ENCODE peak calls at places on chromosomes 16 and 17, in five cellular contexts. I is H1, V is K562, Y is GM12892, F is GM12878. H is an unnamed sample.

GRCh38 chr16:56569971-56570370 is 5.1 kb downstream of the MT4 start:
- DNase-seq in I (no peak), V (no peak), Y (no peak), F (no peak), H (no peak)

GRCh38 chr17:50117202-50118040 is 12.5 kb downstream of the SAMD14 start:
- DNase-seq in I (peak; percentile 83), V (peak; percentile 83), Y (peak; percentile 58), F (no peak), H (peak; percentile 78)

GRCh38 chr16:57016831-57017230 is 27.5 kb downstream of the NLRC5 start:
- DNase-seq in I (no peak), V (no peak), Y (no peak), F (no peak), H (no peak)

GRCh38 chr17:82655523-82655922 is 7.3 kb upstream of the WDR45B start:
- DNase-seq in I (no peak), V (no peak), Y (no peak), F (no peak), H (no peak)

GRCh38 chr17:57946798-57947358 is 8.3 kb downstream of the CUEDC1 start:
- DNase-seq in I (no peak), V (peak; percentile 46), Y (peak; percentile 69), F (peak; percentile 73), H (peak; percentile 69)

GRCh38 chr16:48537275-48537674 is 72.7 kb downstream of the N4BP1 start:
- DNase-seq in I (peak; percentile 41), V (no peak), Y (no peak), F (no peak), H (no peak)

GRCh38 chr16:23843143-23843542 is 7.4 kb downstream of the PRKCB start:
- DNase-seq in I (no peak), V (no peak), Y (no peak), F (no peak), H (no peak)

GRCh38 chr17:40563371-40564052 is 1.8 kb downstream of the CCR7 start:
- DNase-seq in I (no peak), V (no peak), Y (no peak), F (no peak), H (no peak)

GRCh38 chr17:77894126-77894956 is 64.2 kb upstream of the TNRC6C start:
- DNase-seq in I (no peak), V (no peak), Y (no peak), F (no peak), H (no peak)

GRCh38 chr17:73352261-73352660 is 40.5 kb upstream of the CDC42EP4 start:
- DNase-seq in I (no peak), V (no peak), Y (no peak), F (no peak), H (no peak)

GRCh38 chr16:27748868-27749546 is 199.1 kb downstream of the KATNIP start:
- DNase-seq in I (no peak), V (peak; percentile 85), Y (peak; percentile 56), F (peak; percentile 1), H (peak; percentile 80)

GRCh38 chr16:20359997-20360396 is 7.5 kb upstream of the UMOD start:
- DNase-seq in I (peak; percentile 59), V (peak; percentile 33), Y (no peak), F (no peak), H (no peak)

GRCh38 chr16:49854227-49855203 is 1.4 kb downstream of the ZNF423 start:
- DNase-seq in I (no peak), V (no peak), Y (no peak), F (no peak), H (no peak)

GRCh38 chr16:17520567-17520966 is 49.8 kb upstream of the XYLT1 start:
- DNase-seq in I (no peak), V (no peak), Y (no peak), F (no peak), H (no peak)

GRCh38 chr17:58666858-58667267 is 25.0 kb downstream of the TEX14 start:
- DNase-seq in I (no peak), V (peak; percentile 95), Y (no peak), F (no peak), H (no peak)

DNA sequence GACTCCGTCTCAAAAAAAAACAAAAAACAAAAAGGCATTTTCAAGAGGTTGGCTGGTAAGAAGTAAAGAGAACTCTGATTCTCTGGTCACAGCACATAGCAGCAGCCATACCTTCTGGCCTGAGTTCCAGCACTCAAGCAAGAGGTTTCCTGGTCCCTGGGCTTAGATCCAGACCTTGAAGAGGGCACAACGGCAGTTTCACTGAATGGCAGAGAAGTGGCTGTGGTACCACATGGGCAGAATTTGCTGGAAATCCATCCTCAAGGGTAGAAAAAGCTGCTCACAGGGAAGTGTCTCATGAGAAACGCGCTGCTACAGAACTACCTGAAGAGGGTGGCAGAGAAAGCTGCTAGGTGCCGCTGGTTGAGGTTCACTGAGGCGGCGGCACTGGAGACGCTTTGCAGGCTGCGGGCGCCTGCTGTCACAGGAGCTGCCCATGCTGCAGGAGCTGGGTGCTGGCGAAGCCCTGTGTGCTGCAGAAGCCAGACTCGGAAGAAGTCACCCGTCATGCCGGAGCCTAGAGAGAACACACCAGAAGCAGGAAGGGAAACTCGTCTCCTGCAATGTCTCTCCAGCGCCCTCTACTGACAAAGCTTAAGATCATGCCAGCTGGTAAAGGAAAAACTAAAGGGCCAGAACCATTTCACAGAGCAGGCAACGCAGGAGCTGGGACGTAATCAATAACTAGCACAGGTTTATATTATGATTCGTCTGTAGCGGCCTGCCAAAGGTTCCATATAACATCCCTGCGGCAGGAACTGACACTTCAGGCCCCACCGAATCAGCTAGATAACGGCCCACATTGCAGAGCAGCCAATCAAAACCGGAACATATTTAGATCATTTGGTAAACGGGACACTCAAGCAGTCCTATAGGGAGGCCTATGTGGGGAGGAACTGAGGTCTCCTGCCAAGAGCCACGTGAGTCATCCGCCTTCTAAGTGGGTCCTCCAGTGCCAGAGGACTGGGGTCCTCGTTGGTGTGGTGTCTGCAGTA is 5.4 kb upstream of the ZNF213 start:
- DNase-seq in I (peak; percentile 81), V (peak; percentile 91), Y (peak; percentile 30), F (no peak), H (no peak)
- TF ChIP-seq POLR2A in I (peak; percentile 69), V (peak; percentile 62), Y (peak; percentile 60), F (peak; percentile 72), H (peak; percentile 35)

GRCh38 chr17:75124041-75124818 is 7.3 kb downstream of the NT5C start:
- DNase-seq in I (no peak), V (peak; percentile 91), Y (no peak), F (no peak), H (no peak)
- TF ChIP-seq POLR2AphosphoS5 in I (no peak), V (peak; percentile 51), Y (no peak), F (no peak), H (no peak)

GRCh38 chr16:2786061-2786825 is 1.1 kb downstream of the PRSS33 start:
- DNase-seq in I (no peak), V (no peak), Y (no peak), F (no peak), H (no peak)
- TF ChIP-seq TAF1 in I (no peak), V (no peak), Y (no peak), F (no peak), H (no peak)

GRCh38 chr16:14485811-14486519 is 144.1 kb downstream of the PARN start:
- DNase-seq in I (no peak), V (no peak), Y (no peak), F (no peak), H (no peak)
- TF ChIP-seq POLR2A in I (no peak), V (no peak), Y (no peak), F (no peak), H (no peak)

GRCh38 chr16:12567602-12568001 is 236.1 kb downstream of the CPPED1 start:
- DNase-seq in I (no peak), V (no peak), Y (no peak), F (no peak), H (no peak)

GRCh38 chr16:12569061-12569460 is 234.6 kb downstream of the CPPED1 start:
- DNase-seq in I (no peak), V (no peak), Y (no peak), F (no peak), H (no peak)

GRCh38 chr16:12570046-12570618 is 233.6 kb downstream of the CPPED1 start:
- DNase-seq in I (no peak), V (no peak), Y (no peak), F (no peak), H (no peak)

GRCh38 chr16:12568438-12568837 is 235.2 kb downstream of the CPPED1 start:
- DNase-seq in I (no peak), V (no peak), Y (no peak), F (no peak), H (no peak)

DNA sequence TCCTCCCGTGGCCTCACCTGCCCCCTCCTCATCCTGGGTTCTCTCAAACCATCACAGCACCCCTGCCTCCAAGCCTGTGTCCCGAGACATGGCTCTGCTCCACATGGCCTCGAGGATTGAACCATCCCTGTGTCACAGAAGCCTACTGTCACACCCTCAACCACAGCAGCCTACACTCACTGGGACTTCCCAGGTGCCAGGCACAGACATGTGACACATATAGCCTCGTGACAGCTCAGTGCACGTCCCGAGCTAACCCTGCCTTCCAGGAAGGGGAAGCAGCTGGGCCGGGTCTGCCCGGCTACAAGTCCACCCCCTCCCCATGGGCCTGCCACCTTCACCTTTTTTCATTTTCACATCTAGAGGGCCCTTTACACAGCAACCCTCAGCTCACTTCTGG is 238.3 kb downstream of the CPPED1 start:
- DNase-seq in I (no peak), V (no peak), Y (no peak), F (no peak), H (no peak)
- TF ChIP-seq POLR2AphosphoS5 in I (no peak), V (no peak), Y (no peak), F (no peak), H (no peak)

DNA sequence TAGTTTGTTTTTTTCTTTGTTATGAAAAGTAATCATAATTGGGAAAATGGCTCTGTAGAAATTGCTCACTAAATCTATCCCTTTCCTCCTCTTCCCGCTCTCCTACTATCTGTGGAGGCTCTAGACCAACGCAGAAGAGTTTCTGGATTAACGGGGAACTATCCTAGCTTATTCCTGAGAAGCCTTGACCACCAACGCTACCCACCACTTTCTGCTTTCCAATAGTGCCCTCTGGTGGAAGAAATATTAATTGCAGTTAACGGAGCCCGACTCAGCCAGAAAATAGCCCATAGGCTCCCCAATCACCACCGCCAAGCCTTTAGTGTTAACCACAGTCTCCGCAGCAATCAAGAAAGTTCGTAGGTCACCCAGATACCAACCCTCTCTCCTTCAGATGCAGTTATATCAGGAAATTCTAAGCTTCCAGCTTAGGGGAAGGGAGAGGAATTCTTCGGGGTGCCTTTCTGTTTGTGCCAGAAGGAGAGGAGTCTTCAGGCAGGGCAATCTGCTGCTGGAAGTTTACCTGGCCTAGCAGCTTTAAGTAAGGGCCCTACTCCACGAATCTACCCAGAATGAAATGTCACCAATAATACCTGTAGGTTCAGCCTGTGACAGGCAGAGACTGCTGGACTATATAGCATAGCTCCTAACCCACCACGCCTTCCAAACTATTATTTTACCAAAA is 23.0 kb upstream of the NSRP1 start:
- DNase-seq in I (peak; percentile 81), V (peak; percentile 75), Y (peak; percentile 39), F (peak; percentile 32), H (peak; percentile 51)
- TF ChIP-seq TAF1 in I (no peak), V (no peak), Y (no peak), F (no peak), H (no peak)

GRCh38 chr16:69396187-69397061 is 10.6 kb upstream of the TERF2 start:
- DNase-seq in I (peak; percentile 80), V (peak; percentile 89), Y (no peak), F (peak; percentile 45), H (no peak)
- TF ChIP-seq POLR2A in I (no peak), V (no peak), Y (no peak), F (no peak), H (no peak)

DNA sequence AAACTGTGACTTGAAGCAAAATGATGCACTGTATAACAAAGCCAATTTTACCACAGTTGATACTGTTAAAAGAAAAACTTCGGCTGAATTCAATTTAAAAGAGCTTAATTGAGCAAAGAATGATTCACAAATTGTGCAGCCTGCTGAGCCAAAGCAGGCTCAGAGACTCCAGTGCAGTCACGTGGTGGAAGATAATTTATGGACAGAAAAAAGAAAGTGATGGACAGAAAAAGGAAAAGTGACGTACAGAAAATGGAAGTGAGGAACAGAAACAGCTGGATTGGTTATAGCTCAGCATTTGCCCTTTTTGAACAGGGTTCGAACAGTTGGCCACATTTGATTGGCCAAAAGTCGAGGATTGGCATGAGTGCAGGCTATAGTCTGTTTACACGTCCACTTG is 25.7 kb downstream of the ZSWIM7 start:
- DNase-seq in I (no peak), V (no peak), Y (no peak), F (no peak), H (no peak)
- TF ChIP-seq POLR2AphosphoS5 in I (no peak), V (no peak), Y (no peak), F (no peak), H (no peak)